ENCODE peak calls at places on chromosomes 2 and 18, in seven cellular contexts. O is sigmoid colon; M is foreskin fibroblast; Z is mesothelial cell of epicardium; C is CD4-positive, alpha-beta T cell; S is PC-3; B is uterus. L is an unnamed sample.

GRCh38 chr2:84158605-84159004 is 300.5 kb downstream of the SUCLG1 start:
- DNase-seq in C (no peak), Z (no peak), O (no peak), M (no peak), S (no peak), B (no peak), L (no peak)

GRCh38 chr2:159133795-159134194 is 152.7 kb downstream of the WDSUB1 start:
- DNase-seq in O (no peak), C (no peak), B (no peak), Z (no peak), M (peak; percentile 31), S (no peak), L (no peak)

GRCh38 chr2:147665035-147665434 is 179.8 kb upstream of the ACVR2A start:
- DNase-seq in M (no peak), Z (no peak), O (no peak), C (no peak), S (no peak), B (no peak), L (no peak)

GRCh38 chr18:23918395-23919032 is 96.0 kb upstream of the TTC39C start:
- DNase-seq in M (peak; percentile 46), Z (peak; percentile 40), B (peak; percentile 77), O (peak; percentile 81), S (peak; percentile 84), C (peak; percentile 75), L (peak; percentile 57)

GRCh38 chr2:57876313-57876712 is 170.3 kb upstream of the VRK2 start:
- DNase-seq in S (no peak), Z (no peak), O (no peak), M (no peak), B (no peak), C (no peak), L (no peak)

GRCh38 chr18:78912336-78912735 is 67.3 kb upstream of the SALL3 start:
- DNase-seq in Z (no peak), C (no peak), M (no peak), O (no peak), B (no peak), S (no peak), L (no peak)

GRCh38 chr2:182891611-182892010 is 25.2 kb upstream of the FRZB start:
- DNase-seq in S (no peak), M (no peak), Z (no peak), B (no peak), O (no peak), C (no peak), L (no peak)

GRCh38 chr2:221200184-221200839 is 371.8 kb downstream of the EPHA4 start:
- DNase-seq in S (no peak), O (no peak), B (no peak), C (no peak), M (no peak), Z (no peak), L (no peak)

GRCh38 chr2:176567361-176567760 is 298.1 kb downstream of the MTX2 start:
- DNase-seq in B (no peak), S (no peak), C (no peak), M (no peak), Z (no peak), O (no peak), L (no peak)

GRCh38 chr18:12630136-12630535 is 27.8 kb downstream of the SPIRE1 start:
- DNase-seq in O (no peak), C (no peak), B (no peak), M (peak; percentile 48), S (peak; percentile 77), Z (no peak), L (no peak)

GRCh38 chr2:9234680-9235387 is 28.2 kb downstream of the ASAP2 start:
- DNase-seq in C (no peak), O (no peak), M (peak; percentile 86), B (no peak), S (peak; percentile 96), Z (no peak), L (no peak)

GRCh38 chr2:189179607-189179979 is at the start of gene COL5A2:
- DNase-seq in Z (no peak), B (peak; percentile 57), M (peak; percentile 82), C (no peak), S (no peak), O (peak; percentile 79), L (no peak)

GRCh38 chr2:199717587-199717907 is 133.4 kb downstream of the FTCDNL1 start:
- DNase-seq in M (no peak), Z (no peak), B (no peak), O (no peak), S (no peak), C (no peak), L (no peak)

GRCh38 chr18:56721491-56721890 is 70.3 kb downstream of the WDR7 start:
- DNase-seq in O (no peak), B (no peak), C (no peak), M (no peak), S (no peak), Z (no peak), L (no peak)

GRCh38 chr2:232680006-232680405 is 17.1 kb upstream of the GIGYF2 start:
- DNase-seq in O (no peak), C (no peak), B (no peak), S (no peak), Z (no peak), M (no peak), L (no peak)

GRCh38 chr2:218882866-218883366 is 2.3 kb downstream of the WNT10A start:
- DNase-seq in B (no peak), M (peak; percentile 56), Z (no peak), C (no peak), S (peak; percentile 32), O (no peak), L (no peak)

GRCh38 chr18:2716394-2717326 is 61.1 kb downstream of the SMCHD1 start:
- DNase-seq in O (no peak), B (no peak), M (no peak), S (no peak), Z (no peak), C (no peak), L (no peak)

GRCh38 chr2:106956879-106957278 is 70.9 kb upstream of the ST6GAL2 start:
- DNase-seq in B (no peak), M (peak; percentile 94), O (no peak), S (peak; percentile 21), Z (no peak), C (no peak), L (no peak)

GRCh38 chr18:7415081-7415894 is 151.8 kb upstream of the PTPRM start:
- DNase-seq in Z (no peak), C (no peak), S (no peak), B (no peak), O (no peak), M (no peak), L (no peak)

GRCh38 chr2:113876503-113877387 is 13.1 kb upstream of the ACTR3 start:
- DNase-seq in M (no peak), B (no peak), C (peak; percentile 48), S (peak; percentile 99), O (no peak), Z (no peak), L (no peak)

GRCh38 chr2:43467889-43468288 is 127.9 kb downstream of the THADA start:
- DNase-seq in S (peak; percentile 60), O (no peak), Z (no peak), M (peak; percentile 54), C (no peak), B (no peak), L (no peak)

GRCh38 chr2:102100371-102101096 is 42.0 kb upstream of the IL1R1 start:
- DNase-seq in B (no peak), M (peak; percentile 56), O (no peak), C (no peak), S (peak; percentile 78), Z (no peak), L (no peak)

GRCh38 chr2:102101097-102101843 is 41.3 kb upstream of the IL1R1 start:
- DNase-seq in C (no peak), O (no peak), M (no peak), B (no peak), Z (no peak), S (no peak), L (no peak)

GRCh38 chr2:102103992-102104871 is 38.3 kb upstream of the IL1R1 start:
- DNase-seq in S (no peak), M (peak; percentile 93), C (peak; percentile 11), B (peak; percentile 71), O (peak; percentile 92), Z (no peak), L (no peak)

GRCh38 chr2:102101844-102102635 is 40.5 kb upstream of the IL1R1 start:
- DNase-seq in C (no peak), O (no peak), S (no peak), B (no peak), Z (no peak), M (no peak), L (no peak)

GRCh38 chr2:102103284-102103683 is 39.3 kb upstream of the IL1R1 start:
- DNase-seq in C (no peak), B (no peak), O (no peak), Z (no peak), M (no peak), S (no peak), L (no peak)
- TF ChIP-seq CTCF in C (no peak), B (no peak), O (no peak), Z (no peak), M (no peak), S (no peak), L (no peak)

DNA sequence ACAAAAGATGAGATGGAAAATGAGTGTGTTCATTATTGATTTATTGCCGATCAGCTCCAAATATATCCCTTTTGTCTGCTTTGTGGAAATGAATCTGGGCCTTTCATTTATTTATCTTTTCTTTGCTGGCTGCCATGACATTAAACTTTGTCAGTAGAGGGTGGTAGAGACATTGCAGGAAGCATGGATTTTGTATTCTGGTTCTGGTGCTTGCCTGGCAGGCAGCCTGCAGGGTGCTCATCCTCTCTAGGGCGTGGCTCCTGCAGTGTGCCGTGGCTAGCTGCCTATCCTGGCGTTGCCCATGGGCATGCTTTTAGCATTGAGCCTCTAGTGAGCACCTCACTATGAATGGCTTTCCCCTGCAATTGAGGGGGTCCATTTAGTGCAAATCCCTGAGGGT is 593.1 kb downstream of the RNF144A start:
- DNase-seq in M (no peak), C (no peak), Z (no peak), S (peak; percentile 61), B (no peak), O (no peak), L (no peak)
- TF ChIP-seq CTCF in M (no peak), C (no peak), Z (no peak), S (peak; percentile 53), B (no peak), O (no peak), L (no peak)

GRCh38 chr2:191302459-191303155 is 57.4 kb downstream of the MYO1B start:
- DNase-seq in M (no peak), S (peak; percentile 46), C (peak; percentile 2), Z (no peak), O (no peak), B (no peak), L (peak; percentile 18)
- TF ChIP-seq CTCF in M (no peak), S (peak; percentile 48), C (no peak), Z (peak; percentile 13), O (no peak), B (no peak), L (no peak)

DNA sequence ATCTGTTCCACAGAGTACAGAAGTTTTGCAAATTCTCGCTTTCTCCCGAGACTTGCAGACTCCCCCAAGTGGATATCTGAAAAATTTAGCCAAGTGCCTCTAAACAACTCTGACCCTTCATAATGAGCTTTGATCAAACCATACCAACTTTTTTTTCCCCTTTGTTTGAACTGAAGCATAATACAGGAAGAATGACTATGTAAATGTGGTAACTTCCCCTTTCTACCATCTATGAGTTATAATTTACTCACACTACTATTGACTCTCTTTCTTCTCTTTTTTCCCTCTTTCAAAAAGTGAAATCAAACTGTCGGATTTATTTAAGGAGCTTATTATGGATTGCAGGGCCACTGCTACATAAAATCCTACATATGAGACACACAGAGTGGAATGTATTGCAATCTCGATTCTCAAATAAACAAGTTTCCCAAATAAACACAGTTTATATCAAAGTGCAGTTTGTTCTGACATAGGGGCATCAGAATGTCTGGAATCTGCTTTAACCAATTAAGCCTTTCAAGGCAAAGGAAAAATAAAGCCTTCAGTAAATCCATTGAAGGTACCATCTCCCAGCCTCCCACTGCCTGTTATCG is 1.4 kb upstream of the ZNF804A start:
- DNase-seq in B (no peak), Z (no peak), S (peak; percentile 80), O (no peak), M (peak; percentile 56), C (no peak), L (no peak)
- TF ChIP-seq CTCF in B (no peak), Z (no peak), S (peak; percentile 61), O (no peak), M (no peak), C (no peak), L (no peak)

L was measured in GM13976.